ENCODE peak calls at places on chromosomes 16 and 17, in four cellular contexts. E is GM12878, Y is HL-60, Z is K562. K is an unnamed sample.

GRCh38 chr16:79776243-79776884 is 175.8 kb upstream of the MAF start:
- DNase-seq in E (no peak), Y (no peak), Z (peak), K (no peak)

GRCh38 chr17:56096026-56096807 is 57.1 kb upstream of the ANKFN1 start:
- DNase-seq in E (no peak), Y (no peak), Z (no peak), K (no peak)

GRCh38 chr17:57140321-57140720 is 55.3 kb downstream of the AKAP1 start:
- DNase-seq in E (no peak), Y (no peak), Z (no peak), K (no peak)

GRCh38 chr16:58269526-58269925 is 25.3 kb downstream of the PRSS54 start:
- DNase-seq in E (no peak), Y (no peak), Z (no peak), K (no peak)

GRCh38 chr16:67846063-67846319 is 742 bp upstream of the NUTF2 start:
- DNase-seq in E (no peak), Y (no peak), Z (no peak), K (no peak)

GRCh38 chr16:46638947-46639925 is 18.1 kb upstream of the SHCBP1 start:
- DNase-seq in E (no peak), Y (no peak), Z (no peak), K (no peak)

GRCh38 chr16:56266981-56267607 is 75.8 kb downstream of the GNAO1 start:
- DNase-seq in E (no peak), Y (no peak), Z (no peak), K (no peak)

GRCh38 chr17:39134878-39135277 is 16.6 kb downstream of the PLXDC1 start:
- DNase-seq in E (no peak), Y (no peak), Z (peak), K (no peak)

GRCh38 chr16:58024673-58025350 is 742 bp upstream of the MMP15 start:
- DNase-seq in E (no peak), Y (peak), Z (peak), K (no peak)

GRCh38 chr17:50165066-50165465 is 739 bp upstream of the SGCA start:
- DNase-seq in E (no peak), Y (no peak), Z (no peak), K (no peak)

GRCh38 chr17:82882715-82883446 is 43.1 kb upstream of the ZNF750 start:
- DNase-seq in E (no peak), Y (no peak), Z (peak), K (no peak)

GRCh38 chr17:6640536-6641373 is at the start of the genes KIAA0753 and TXNDC17:
- DNase-seq in E (peak), Y (peak), Z (peak), K (peak)

GRCh38 chr16:56970934-56971767 is 9.4 kb downstream of the CETP start:
- DNase-seq in E (peak), Y (no peak), Z (no peak), K (no peak)

GRCh38 chr17:36001862-36002603 is 680 bp upstream of the CCL15 start:
- DNase-seq in E (no peak), Y (no peak), Z (peak), K (no peak)

GRCh38 chr17:81251943-81252301 is 12.8 kb downstream of the NDUFAF8 start:
- DNase-seq in E (no peak), Y (no peak), Z (no peak), K (no peak)

GRCh38 chr17:30495586-30495985 is 18.4 kb downstream of the GOSR1 start:
- DNase-seq in E (no peak), Y (no peak), Z (no peak), K (no peak)

DNA sequence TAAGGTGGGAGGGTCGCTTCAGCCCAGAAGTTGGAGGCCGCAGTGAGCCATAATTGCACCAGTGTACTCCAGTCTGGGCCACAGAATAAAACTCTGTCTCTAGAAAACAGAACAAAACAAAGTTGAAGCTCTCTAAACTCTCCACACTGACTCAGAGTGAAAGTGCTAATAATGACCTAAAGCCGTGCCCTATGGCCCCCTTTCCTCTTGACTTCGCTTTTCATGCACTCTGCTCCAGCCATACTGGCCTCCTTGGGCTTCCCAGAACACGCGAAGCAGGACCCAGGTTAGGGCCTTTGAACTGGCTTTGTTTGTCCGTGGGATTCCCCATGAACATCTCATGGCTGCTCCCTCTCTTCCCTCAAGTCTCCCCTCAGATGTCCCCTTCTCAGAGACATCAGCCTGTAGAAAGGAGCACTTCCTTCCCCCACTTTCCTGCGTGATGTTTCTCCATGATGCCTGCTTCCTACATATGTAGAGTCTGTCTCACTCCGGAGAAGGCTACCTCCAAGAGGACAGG is 18.6 kb upstream of the SPN start:
- DNase-seq in E (peak), Y (no peak), Z (no peak), K (no peak)
- TF ChIP-seq SPI1 in E (peak), Y (no peak), Z (no peak), K (peak)

GRCh38 chr16:17133851-17134250 is 336.9 kb downstream of the XYLT1 start:
- DNase-seq in E (no peak), Y (no peak), Z (no peak), K (no peak)

GRCh38 chr16:17143546-17144419 is 327.0 kb downstream of the XYLT1 start:
- DNase-seq in E (no peak), Y (no peak), Z (no peak), K (no peak)

GRCh38 chr16:17135439-17135838 is 335.3 kb downstream of the XYLT1 start:
- DNase-seq in E (no peak), Y (no peak), Z (no peak), K (no peak)

GRCh38 chr16:17134586-17134985 is 336.2 kb downstream of the XYLT1 start:
- DNase-seq in E (peak), Y (no peak), Z (no peak), K (peak)

GRCh38 chr16:17138801-17139200 is 332.0 kb downstream of the XYLT1 start:
- DNase-seq in E (no peak), Y (no peak), Z (peak), K (no peak)
- TF ChIP-seq SPI1 in E (no peak), Y (no peak), Z (no peak), K (no peak)

DNA sequence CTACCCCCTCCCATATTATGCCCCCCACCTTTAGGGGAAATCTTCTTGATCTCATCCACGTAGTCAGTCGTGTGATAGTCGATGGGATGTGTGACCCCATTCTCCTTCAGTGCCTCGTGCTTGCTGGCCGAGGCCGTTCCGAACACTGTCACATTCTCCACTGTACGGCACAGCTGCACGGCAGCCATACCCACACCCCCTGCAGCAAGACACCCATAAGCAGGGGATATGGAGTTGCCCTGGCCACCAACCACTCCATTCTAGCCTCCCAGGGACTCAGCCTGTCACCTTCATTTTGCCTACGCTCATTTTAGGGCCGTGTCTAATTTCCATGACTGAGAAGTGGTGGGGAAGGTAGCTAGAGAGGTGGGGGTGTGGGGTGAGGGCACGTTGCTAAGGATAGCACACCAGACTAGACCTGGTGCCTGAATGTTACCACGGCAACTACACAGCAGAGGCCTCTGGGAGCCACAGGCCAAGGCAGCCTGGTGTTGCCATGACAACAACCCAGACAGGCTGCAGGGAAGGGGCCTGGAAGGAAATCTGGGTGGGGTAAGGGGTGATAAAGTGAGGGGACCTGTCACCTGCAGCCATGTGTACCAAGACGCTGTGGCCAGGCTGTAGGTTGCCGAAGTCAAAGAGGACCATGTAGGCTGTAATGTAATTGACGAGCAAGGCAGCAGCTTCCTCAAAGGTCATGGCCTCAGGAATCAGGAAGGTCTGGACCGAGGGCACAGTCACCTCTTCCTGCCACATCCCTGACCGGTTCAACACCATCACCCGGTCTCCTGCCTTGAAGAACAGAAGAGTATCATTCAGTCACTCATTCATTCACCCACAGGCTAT is 4.0 kb downstream of the VAT1 start:
- DNase-seq in E (no peak), Y (peak), Z (no peak), K (no peak)
- TF ChIP-seq SPI1 in E (no peak), Y (no peak), Z (no peak), K (no peak)

DNA sequence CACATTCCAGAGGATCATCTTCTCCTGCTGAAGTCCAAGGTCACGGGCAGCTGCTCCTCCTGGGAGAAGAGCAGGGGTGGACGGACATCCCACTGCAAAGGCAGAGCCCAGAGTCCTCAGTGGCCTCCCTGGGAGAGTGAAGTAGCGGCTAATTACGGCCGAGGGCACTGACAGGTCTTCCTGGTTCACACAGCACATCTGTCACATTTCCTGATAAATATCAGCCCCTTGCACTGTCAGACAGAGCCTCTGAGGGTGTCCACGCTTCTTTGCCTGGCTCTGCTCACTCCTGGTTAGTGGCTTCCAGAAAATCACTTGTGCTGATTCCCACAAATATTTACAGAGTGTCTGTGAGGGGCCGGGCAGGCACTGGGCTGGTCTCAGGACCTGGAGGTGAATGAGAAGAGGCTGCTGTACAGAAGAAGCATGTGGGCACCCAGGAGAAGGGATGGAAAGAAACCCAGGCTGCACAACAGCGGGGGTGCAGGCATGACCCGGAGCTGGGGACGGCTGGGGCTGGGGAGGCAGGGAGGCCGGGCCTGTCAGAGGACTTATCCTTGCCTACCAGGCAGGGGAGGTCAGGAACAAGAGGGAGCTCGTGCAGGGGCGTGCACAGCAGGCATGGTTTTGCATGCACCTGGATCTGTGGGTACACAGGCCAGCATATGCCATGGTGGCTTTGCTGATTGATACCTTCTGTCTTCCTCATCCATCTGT is 258.2 kb upstream of the TNRC6C start:
- DNase-seq in E (no peak), Y (no peak), Z (no peak), K (no peak)
- TF ChIP-seq SPI1 in E (no peak), Y (no peak), Z (no peak), K (no peak)

GRCh38 chr16:3835089-3835602 is 45.4 kb downstream of the CREBBP start:
- DNase-seq in E (no peak), Y (no peak), Z (no peak), K (no peak)

GRCh38 chr16:3839402-3840184 is 40.9 kb downstream of the CREBBP start:
- DNase-seq in E (no peak), Y (no peak), Z (no peak), K (no peak)

GRCh38 chr16:3836641-3837040 is 43.9 kb downstream of the CREBBP start:
- DNase-seq in E (no peak), Y (no peak), Z (no peak), K (no peak)

GRCh38 chr16:3838600-3839401 is 41.7 kb downstream of the CREBBP start:
- DNase-seq in E (no peak), Y (no peak), Z (no peak), K (no peak)

DNA sequence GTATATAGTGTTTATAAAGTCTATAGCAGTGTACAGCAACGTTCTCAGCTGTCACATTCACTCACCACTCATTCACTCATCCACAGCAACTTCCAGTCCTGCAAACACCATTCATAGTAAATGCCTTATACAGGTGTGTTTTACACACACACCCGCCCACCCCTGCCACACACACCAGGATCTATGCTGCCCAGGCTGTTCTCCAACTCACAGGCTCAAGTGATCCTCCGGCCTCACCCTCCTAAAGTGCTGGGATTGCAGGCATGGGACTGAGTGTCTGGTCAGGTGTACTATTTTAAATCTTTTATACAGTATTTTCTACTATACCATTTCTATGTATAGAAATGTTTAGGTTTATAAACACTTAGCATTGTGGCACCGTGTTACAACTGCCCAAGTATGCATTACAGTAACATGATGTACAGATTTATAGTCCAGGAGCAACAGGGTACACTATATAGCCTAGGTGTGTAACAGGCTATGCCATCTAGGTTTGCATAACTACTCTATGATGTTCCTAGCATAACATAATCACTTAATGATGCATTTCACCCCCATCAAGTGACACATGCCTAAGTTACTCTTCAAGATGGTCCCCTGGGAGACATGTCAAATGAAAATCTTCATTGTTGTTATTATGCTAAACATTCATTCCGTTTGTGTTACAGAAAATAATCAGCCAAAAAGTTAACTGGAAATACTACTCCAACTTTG is 42.5 kb downstream of the CREBBP start:
- DNase-seq in E (no peak), Y (no peak), Z (no peak), K (no peak)
- TF ChIP-seq SPI1 in E (no peak), Y (no peak), Z (no peak), K (no peak)

DNA sequence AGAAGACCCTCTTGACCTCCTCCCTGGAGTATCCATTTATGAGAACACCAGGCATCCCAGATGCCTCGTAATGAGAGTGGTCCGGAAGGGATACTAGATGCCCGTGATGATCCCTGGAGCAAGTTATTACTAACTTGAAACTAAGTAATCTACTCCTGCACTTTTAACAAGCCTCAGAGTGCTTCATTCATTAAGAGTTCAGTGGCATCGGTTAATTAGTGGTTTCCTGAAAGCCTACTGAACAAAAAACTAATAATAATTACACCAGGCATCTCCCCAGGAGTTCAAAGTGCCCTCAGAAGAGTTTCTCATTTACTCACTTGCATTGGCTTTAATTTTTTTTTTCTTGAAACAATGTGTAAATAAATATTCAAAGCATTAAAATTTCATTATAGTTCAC is 22.2 kb downstream of the ZNF75A start:
- DNase-seq in E (no peak), Y (no peak), Z (no peak), K (no peak)
- TF ChIP-seq SPI1 in E (no peak), Y (no peak), Z (no peak), K (no peak)

GRCh38 chr17:32496348-32497078 is 9.7 kb downstream of the CDK5R1 start:
- DNase-seq in E (no peak), Y (no peak), Z (no peak), K (no peak)
- TF ChIP-seq SPI1 in E (no peak), Y (no peak), Z (no peak), K (no peak)

DNA sequence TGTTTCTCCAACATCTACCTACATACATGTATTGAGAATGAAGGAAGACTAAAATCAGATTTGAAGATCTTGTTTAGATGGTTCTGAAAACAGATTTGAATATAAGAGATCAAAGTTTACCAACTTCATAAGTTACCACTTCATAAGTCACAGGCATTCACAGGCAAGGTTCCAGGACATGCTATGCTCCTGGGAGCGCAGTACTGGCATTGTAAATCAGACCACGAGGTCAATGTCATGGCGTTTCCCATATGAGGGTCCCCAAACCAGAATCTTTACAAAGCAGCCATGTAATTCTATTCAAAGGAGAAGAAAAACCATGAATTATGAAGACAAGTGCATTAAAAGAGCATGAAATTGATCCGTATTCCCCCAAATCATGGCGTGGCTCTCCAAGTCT is 3.0 kb downstream of the CDH11 start:
- DNase-seq in E (no peak), Y (no peak), Z (no peak), K (no peak)
- TF ChIP-seq SPI1 in E (no peak), Y (no peak), Z (no peak), K (no peak)

GRCh38 chr16:72470541-72470940 is 298.6 kb upstream of the PMFBP1 start:
- DNase-seq in E (no peak), Y (no peak), Z (no peak), K (no peak)

GRCh38 chr16:72471317-72471716 is 299.4 kb upstream of the PMFBP1 start:
- DNase-seq in E (no peak), Y (no peak), Z (no peak), K (no peak)

GRCh38 chr16:72473631-72474030 is 301.7 kb upstream of the PMFBP1 start:
- DNase-seq in E (no peak), Y (no peak), Z (no peak), K (no peak)

GRCh38 chr16:72475688-72476087 is 303.7 kb upstream of the PMFBP1 start:
- DNase-seq in E (no peak), Y (no peak), Z (no peak), K (no peak)

DNA sequence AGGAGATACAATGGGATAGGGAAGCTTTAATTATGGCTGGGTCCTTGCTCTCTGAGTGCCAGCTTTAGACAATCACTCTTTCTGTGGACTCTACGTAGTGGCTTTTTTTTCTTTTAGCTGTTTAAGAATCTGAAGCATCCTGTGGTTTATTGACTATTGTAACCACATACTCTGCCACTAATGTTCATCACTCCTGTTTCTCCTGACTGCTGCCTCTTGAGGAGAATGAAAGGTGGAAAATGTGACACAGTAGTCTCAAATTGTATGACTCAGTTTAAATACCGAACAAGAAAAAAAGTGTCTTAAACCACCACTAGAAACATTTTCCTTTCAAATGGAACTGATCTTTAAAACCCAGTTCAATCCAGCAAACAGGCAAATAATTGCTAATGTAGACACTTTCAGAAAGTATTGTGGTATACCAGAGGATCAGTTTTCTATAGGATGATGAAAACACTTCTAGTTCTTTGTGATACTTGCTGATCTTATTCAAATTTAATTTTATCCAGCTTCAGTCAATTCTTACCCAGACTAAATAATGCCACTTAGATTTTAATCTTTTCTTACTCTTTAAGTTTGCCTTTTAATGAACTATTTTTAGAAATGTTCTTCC is 302.7 kb upstream of the PMFBP1 start:
- DNase-seq in E (no peak), Y (no peak), Z (no peak), K (no peak)
- TF ChIP-seq SPI1 in E (no peak), Y (no peak), Z (no peak), K (no peak)